ENCODE peak calls at places on chromosomes 3 and 15, in five cellular contexts. One of them, this sample, is unnamed.

GRCh38 chr15:89389841-89390603 is 55.4 kb upstream of the POLG start:
- DNase-seq in A549: no peak
- DNase-seq in K562: no peak
- DNase-seq in transverse colon: no peak
- DNase-seq in stomach: no peak
- DNase-seq in this sample: no peak

GRCh38 chr3:16086690-16087089 is 87.8 kb upstream of the GALNT15 start:
- DNase-seq in transverse colon: no peak
- DNase-seq in A549: no peak
- DNase-seq in K562: no peak
- DNase-seq in stomach: no peak
- DNase-seq in this sample: no peak

GRCh38 chr3:29301332-29302011 is 20.6 kb downstream of the RBMS3 start:
- DNase-seq in A549: no peak
- DNase-seq in stomach: no peak
- DNase-seq in K562: no peak
- DNase-seq in transverse colon: no peak
- DNase-seq in this sample: no peak

GRCh38 chr3:120170223-120170622 is 76.0 kb upstream of the GSK3B start:
- DNase-seq in A549: peak
- DNase-seq in stomach: no peak
- DNase-seq in transverse colon: no peak
- DNase-seq in K562: no peak
- DNase-seq in this sample: no peak

GRCh38 chr3:115855911-115856310 is 232.6 kb downstream of the GAP43 start:
- DNase-seq in K562: no peak
- DNase-seq in stomach: no peak
- DNase-seq in A549: no peak
- DNase-seq in transverse colon: no peak
- DNase-seq in this sample: no peak

GRCh38 chr3:120741837-120742197 is 499 bp downstream of the RABL3 start:
- DNase-seq in stomach: peak
- DNase-seq in transverse colon: no peak
- DNase-seq in K562: no peak
- DNase-seq in A549: no peak
- DNase-seq in this sample: no peak

GRCh38 chr3:52742418-52743041 is 28.2 kb downstream of the NEK4 start:
- DNase-seq in stomach: no peak
- DNase-seq in transverse colon: no peak
- DNase-seq in K562: peak
- DNase-seq in A549: peak
- DNase-seq in this sample: no peak

GRCh38 chr3:127104586-127104985 is 88.3 kb upstream of the PRR23E start:
- DNase-seq in K562: no peak
- DNase-seq in A549: no peak
- DNase-seq in stomach: no peak
- DNase-seq in transverse colon: no peak
- DNase-seq in this sample: no peak

GRCh38 chr3:13537926-13538325 is 11.0 kb upstream of the FBLN2 start:
- DNase-seq in stomach: no peak
- DNase-seq in transverse colon: no peak
- DNase-seq in A549: peak
- DNase-seq in K562: no peak
- DNase-seq in this sample: peak

GRCh38 chr3:141255864-141256263 is 24.2 kb downstream of the PXYLP1 start:
- DNase-seq in K562: peak
- DNase-seq in A549: peak
- DNase-seq in transverse colon: no peak
- DNase-seq in stomach: no peak
- DNase-seq in this sample: no peak

GRCh38 chr15:20349774-20350498 is 191.7 kb downstream of the GOLGA6L6 start:
- DNase-seq in stomach: peak
- DNase-seq in K562: no peak
- DNase-seq in A549: peak
- DNase-seq in transverse colon: no peak
- DNase-seq in this sample: peak

GRCh38 chr15:101613130-101614000 is 38.8 kb downstream of the TM2D3 start:
- DNase-seq in transverse colon: peak
- DNase-seq in A549: no peak
- DNase-seq in K562: peak
- DNase-seq in stomach: peak
- DNase-seq in this sample: peak

GRCh38 chr3:149610351-149611105 is 47.3 kb downstream of the WWTR1 start:
- DNase-seq in K562: no peak
- DNase-seq in stomach: no peak
- DNase-seq in A549: no peak
- DNase-seq in transverse colon: no peak
- DNase-seq in this sample: peak

GRCh38 chr15:76433798-76434400 is 97.3 kb downstream of the ISL2 start:
- DNase-seq in K562: no peak
- DNase-seq in transverse colon: no peak
- DNase-seq in stomach: no peak
- DNase-seq in A549: no peak
- DNase-seq in this sample: no peak

GRCh38 chr3:58041826-58042324 is 33.7 kb downstream of the FLNB start:
- DNase-seq in transverse colon: no peak
- DNase-seq in A549: no peak
- DNase-seq in stomach: no peak
- DNase-seq in K562: no peak
- DNase-seq in this sample: no peak

GRCh38 chr15:51131596-51132290 is 37.0 kb upstream of the TNFAIP8L3 start:
- DNase-seq in stomach: no peak
- DNase-seq in transverse colon: no peak
- DNase-seq in A549: no peak
- DNase-seq in K562: no peak
- DNase-seq in this sample: no peak

GRCh38 chr15:47410243-47410642 is 307.1 kb upstream of the SEMA6D start:
- DNase-seq in stomach: no peak
- DNase-seq in transverse colon: no peak
- DNase-seq in A549: no peak
- DNase-seq in K562: no peak
- DNase-seq in this sample: no peak

GRCh38 chr3:66413151-66413751 is 87.6 kb downstream of the LRIG1 start:
- DNase-seq in transverse colon: no peak
- DNase-seq in A549: no peak
- DNase-seq in K562: no peak
- DNase-seq in stomach: peak
- DNase-seq in this sample: no peak

GRCh38 chr3:52119826-52120225 is 34.4 kb downstream of the POC1A start:
- DNase-seq in stomach: no peak
- DNase-seq in A549: no peak
- DNase-seq in transverse colon: no peak
- DNase-seq in K562: no peak
- DNase-seq in this sample: peak

GRCh38 chr3:186510374-186511079 is 33.7 kb downstream of the CRYGS start:
- DNase-seq in A549: no peak
- DNase-seq in stomach: no peak
- DNase-seq in K562: no peak
- DNase-seq in transverse colon: no peak
- DNase-seq in this sample: no peak

GRCh38 chr3:32310336-32310735 is 71.9 kb downstream of the CMTM8 start:
- DNase-seq in stomach: no peak
- DNase-seq in K562: no peak
- DNase-seq in transverse colon: no peak
- DNase-seq in A549: no peak
- DNase-seq in this sample: no peak

GRCh38 chr3:15348246-15348645 is 15.9 kb upstream of the SH3BP5 start:
- DNase-seq in A549: no peak
- DNase-seq in stomach: no peak
- DNase-seq in transverse colon: no peak
- DNase-seq in K562: no peak
- DNase-seq in this sample: no peak

GRCh38 chr15:101012326-101013040 is 93.3 kb downstream of the LRRK1 start:
- DNase-seq in stomach: no peak
- DNase-seq in K562: no peak
- DNase-seq in transverse colon: peak
- DNase-seq in A549: no peak
- DNase-seq in this sample: peak

GRCh38 chr3:15630646-15631350 is 29.3 kb downstream of the BTD start:
- DNase-seq in transverse colon: no peak
- DNase-seq in K562: peak
- DNase-seq in stomach: no peak
- DNase-seq in A549: peak
- DNase-seq in this sample: no peak

GRCh38 chr15:100889359-100890058 is 9.9 kb downstream of the ALDH1A3 start:
- DNase-seq in stomach: no peak
- DNase-seq in transverse colon: peak
- DNase-seq in A549: no peak
- DNase-seq in K562: no peak
- DNase-seq in this sample: peak

GRCh38 chr3:169026543-169027181 is 636.9 kb downstream of the MECOM start:
- DNase-seq in transverse colon: no peak
- DNase-seq in K562: no peak
- DNase-seq in A549: no peak
- DNase-seq in stomach: no peak
- DNase-seq in this sample: no peak

GRCh38 chr3:192819001-192819569 is 91.7 kb upstream of the FGF12 start:
- DNase-seq in K562: no peak
- DNase-seq in stomach: no peak
- DNase-seq in A549: peak
- DNase-seq in transverse colon: no peak
- DNase-seq in this sample: no peak

GRCh38 chr15:85118581-85118980 is 136.9 kb downstream of the PDE8A start:
- DNase-seq in stomach: no peak
- DNase-seq in A549: no peak
- DNase-seq in transverse colon: no peak
- DNase-seq in K562: peak
- DNase-seq in this sample: no peak

GRCh38 chr15:63350178-63350621 is 31.4 kb downstream of the CA12 start:
- DNase-seq in stomach: no peak
- DNase-seq in A549: no peak
- DNase-seq in K562: no peak
- DNase-seq in transverse colon: no peak
- DNase-seq in this sample: no peak
- H3K27ac ChIP-seq in stomach: no peak
- H3K27ac ChIP-seq in A549: peak
- H3K27ac ChIP-seq in K562: no peak
- H3K27ac ChIP-seq in transverse colon: peak
- H3K27ac ChIP-seq in this sample: peak

GRCh38 chr3:10187295-10187876 is 22.7 kb downstream of the IRAK2 start:
- DNase-seq in K562: no peak
- DNase-seq in transverse colon: no peak
- DNase-seq in A549: no peak
- DNase-seq in stomach: no peak
- DNase-seq in this sample: no peak

GRCh38 chr3:10189557-10190374 is 25.0 kb downstream of the IRAK2 start:
- DNase-seq in stomach: peak
- DNase-seq in K562: no peak
- DNase-seq in A549: peak
- DNase-seq in transverse colon: peak
- DNase-seq in this sample: peak

GRCh38 chr3:10185804-10186762 is 21.4 kb downstream of the IRAK2 start:
- DNase-seq in A549: no peak
- DNase-seq in transverse colon: no peak
- DNase-seq in stomach: no peak
- DNase-seq in K562: no peak
- DNase-seq in this sample: no peak

GRCh38 chr3:10187944-10188343 is 23.2 kb downstream of the IRAK2 start:
- DNase-seq in stomach: no peak
- DNase-seq in transverse colon: no peak
- DNase-seq in K562: no peak
- DNase-seq in A549: no peak
- DNase-seq in this sample: no peak

GRCh38 chr3:10188798-10189556 is 24.3 kb downstream of the IRAK2 start:
- DNase-seq in A549: no peak
- DNase-seq in transverse colon: no peak
- DNase-seq in K562: no peak
- DNase-seq in stomach: no peak
- DNase-seq in this sample: no peak
- H3K4me3 ChIP-seq in A549: no peak
- H3K4me3 ChIP-seq in transverse colon: no peak
- H3K4me3 ChIP-seq in K562: no peak
- H3K4me3 ChIP-seq in stomach: no peak
- H3K4me3 ChIP-seq in this sample: no peak

DNA sequence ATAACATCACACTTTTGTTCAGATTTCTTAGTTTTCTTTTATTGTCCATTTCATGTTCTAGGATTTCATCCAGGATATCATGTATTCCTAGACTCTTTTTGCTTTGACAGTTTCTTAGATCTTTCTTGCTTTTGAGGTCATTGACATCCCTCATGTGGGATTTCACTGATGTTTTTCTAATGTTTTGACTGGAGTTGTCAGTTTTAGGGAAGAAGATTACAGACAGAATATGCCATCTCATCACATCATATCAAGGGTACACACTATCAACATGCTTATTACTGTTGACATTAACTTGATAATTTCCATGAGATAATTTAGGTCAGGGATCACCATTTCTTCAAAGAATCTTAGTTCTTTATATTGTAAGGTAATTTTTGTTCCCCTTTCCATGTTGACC is 101.7 kb downstream of the NPAP1 start:
- DNase-seq in stomach: no peak
- DNase-seq in K562: no peak
- DNase-seq in A549: no peak
- DNase-seq in transverse colon: no peak
- DNase-seq in this sample: no peak
- TF ChIP-seq EP300 in stomach: no peak
- TF ChIP-seq EP300 in K562: no peak
- TF ChIP-seq EP300 in A549: no peak
- TF ChIP-seq EP300 in transverse colon: no peak
- TF ChIP-seq EP300 in this sample: no peak

DNA sequence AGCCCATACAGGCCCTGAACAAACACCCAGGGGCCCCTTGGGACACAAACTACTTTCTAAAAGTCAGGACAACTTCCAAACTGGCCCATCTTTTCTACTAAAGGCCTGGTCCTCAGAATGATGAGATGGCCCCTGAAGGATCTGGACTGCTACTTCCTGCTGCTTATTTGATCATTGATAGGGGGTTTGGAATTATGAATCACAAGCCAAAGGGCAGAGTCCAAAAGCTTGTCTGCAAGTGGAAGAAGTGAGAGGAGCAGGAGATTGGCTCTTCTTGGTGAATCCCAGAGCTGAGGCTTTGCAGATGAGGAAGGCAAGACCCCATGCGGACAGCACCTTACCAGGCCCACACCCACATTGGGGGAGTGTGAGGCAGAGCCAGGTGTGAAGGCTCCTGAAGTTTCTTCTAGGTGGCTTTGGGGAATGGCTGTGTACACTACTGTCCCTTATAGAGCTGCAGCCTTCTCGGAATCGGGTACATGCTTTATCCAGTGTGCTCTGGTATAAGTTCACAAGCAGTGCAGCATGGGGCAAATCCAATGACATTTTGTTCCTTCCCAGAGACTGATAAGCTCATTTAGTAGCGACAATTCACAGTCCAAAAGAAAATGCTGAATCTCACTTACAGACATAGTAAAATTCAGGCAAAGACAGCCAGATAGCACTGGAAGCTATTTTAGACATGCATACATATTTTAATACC is 133.1 kb downstream of the RORA start:
- DNase-seq in transverse colon: no peak
- DNase-seq in A549: no peak
- DNase-seq in K562: no peak
- DNase-seq in stomach: no peak
- DNase-seq in this sample: no peak
- H3K27ac ChIP-seq in transverse colon: no peak
- H3K27ac ChIP-seq in A549: no peak
- H3K27ac ChIP-seq in K562: no peak
- H3K27ac ChIP-seq in stomach: no peak
- H3K27ac ChIP-seq in this sample: no peak